ENCODE peak calls at places on chromosomes 16 and 17, in nine cellular contexts. J is stomach, S is A549, N is neural progenitor cell, W is pancreas, G is AG10803, R is HFF-Myc, U is epithelial cell of esophagus, Y is fibroblast of the aortic adventitia. C is an unnamed sample.

GRCh38 chr16:66886914-66887313 is 6.6 kb downstream of the PDP2 start:
- DNase-seq in J (no peak), S (no peak), N (no peak), W (no peak), G (no peak), R (no peak), U (no peak), Y (no peak), C (no peak)

GRCh38 chr16:89099905-89100304 is 6.3 kb downstream of the ACSF3 start:
- DNase-seq in J (no peak), S (no peak), N (no peak), W (no peak), G (peak), R (no peak), U (no peak), Y (peak), C (no peak)

GRCh38 chr17:75899353-75899752 is 2.6 kb upstream of the TRIM65 start:
- DNase-seq in J (no peak), S (no peak), N (peak), W (no peak), G (no peak), R (no peak), U (no peak), Y (no peak), C (no peak)

GRCh38 chr17:55383771-55384679 is 37.6 kb downstream of the MMD start:
- DNase-seq in J (peak), S (no peak), N (no peak), W (no peak), G (no peak), R (no peak), U (no peak), Y (peak), C (no peak)

GRCh38 chr17:704111-704864 is 10.4 kb downstream of the VPS53 start:
- DNase-seq in J (no peak), S (no peak), N (no peak), W (no peak), G (no peak), R (no peak), U (no peak), Y (no peak), C (no peak)

GRCh38 chr17:19464033-19465026 is 53.3 kb downstream of the RNF112 start:
- DNase-seq in J (peak), S (no peak), N (no peak), W (no peak), G (peak), R (no peak), U (no peak), Y (peak), C (no peak)

GRCh38 chr17:58527306-58527705 is 12.9 kb upstream of the MTMR4 start:
- DNase-seq in J (no peak), S (no peak), N (no peak), W (no peak), G (no peak), R (no peak), U (no peak), Y (no peak), C (no peak)

GRCh38 chr16:89094252-89094901 is 725 bp downstream of the ACSF3 start:
- DNase-seq in J (no peak), S (peak), N (peak), W (no peak), G (no peak), R (no peak), U (peak), Y (peak), C (no peak)

GRCh38 chr17:67421869-67422273 is 44.8 kb downstream of the PITPNC1 start:
- DNase-seq in J (no peak), S (peak), N (no peak), W (peak), G (peak), R (peak), U (peak), Y (peak), C (no peak)

GRCh38 chr17:50613596-50613995 is 21.1 kb upstream of the ABCC3 start:
- DNase-seq in J (no peak), S (no peak), N (peak), W (no peak), G (no peak), R (no peak), U (no peak), Y (peak), C (no peak)

GRCh38 chr16:69619514-69619913 is 53.7 kb downstream of the NFAT5 start:
- DNase-seq in J (no peak), S (no peak), N (no peak), W (no peak), G (no peak), R (no peak), U (no peak), Y (no peak), C (no peak)

GRCh38 chr17:48729335-48730239 is 1.0 kb upstream of the HOXB13 start:
- DNase-seq in J (no peak), S (no peak), N (no peak), W (no peak), G (no peak), R (no peak), U (no peak), Y (no peak), C (no peak)

DNA sequence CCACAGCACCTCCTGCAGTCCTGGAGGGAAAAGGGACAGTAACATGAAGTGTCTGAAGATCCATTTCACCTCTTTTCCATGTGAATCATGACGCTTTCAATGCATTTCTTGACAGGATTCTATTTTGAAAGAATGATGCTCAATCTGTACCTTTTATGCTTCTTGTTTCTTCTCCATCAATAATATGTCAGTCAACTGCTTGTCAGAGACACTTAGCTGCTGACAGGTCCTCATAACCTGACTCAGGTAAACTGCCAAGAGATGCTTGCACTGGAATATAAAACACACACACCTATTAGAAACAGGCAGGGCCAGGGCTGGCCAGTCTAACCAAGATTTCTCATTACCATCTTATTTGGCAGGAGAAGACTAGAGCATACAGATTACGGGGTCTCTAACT is 21.6 kb downstream of the ZSWIM7 start:
- DNase-seq in J (no peak), S (no peak), N (no peak), W (no peak), G (no peak), R (no peak), U (no peak), Y (no peak), C (no peak)
- TF ChIP-seq CTCF in J (no peak), S (no peak), N (no peak), W (no peak), G (no peak), R (peak), U (no peak), Y (no peak), C (peak)

GRCh38 chr17:2043785-2044184 is 2.0 kb downstream of the OVCA2 start:
- DNase-seq in J (no peak), S (peak), N (no peak), W (no peak), G (peak), R (no peak), U (peak), Y (peak), C (no peak)

GRCh38 chr17:2041561-2042354 is at the start of gene OVCA2:
- DNase-seq in J (peak), S (peak), N (peak), W (peak), G (peak), R (peak), U (peak), Y (peak), C (no peak)

GRCh38 chr17:2044263-2044894 is 2.6 kb downstream of the OVCA2 start:
- DNase-seq in J (no peak), S (no peak), N (no peak), W (no peak), G (no peak), R (no peak), U (no peak), Y (no peak), C (no peak)

GRCh38 chr17:2040942-2041560 is 771 bp upstream of the OVCA2 start:
- DNase-seq in J (no peak), S (no peak), N (no peak), W (no peak), G (no peak), R (no peak), U (no peak), Y (no peak), C (no peak)

GRCh38 chr17:2042355-2042929 is 620 bp downstream of the OVCA2 start:
- DNase-seq in J (no peak), S (peak), N (peak), W (no peak), G (no peak), R (no peak), U (no peak), Y (peak), C (no peak)
- TF ChIP-seq CTCF in J (no peak), S (no peak), N (peak), W (no peak), G (peak), R (no peak), U (peak), Y (peak), C (no peak)

GRCh38 chr17:38864636-38865398 is 5.0 kb upstream of the LASP1 start:
- DNase-seq in J (no peak), S (no peak), N (peak), W (no peak), G (no peak), R (no peak), U (peak), Y (no peak), C (no peak)
- TF ChIP-seq CTCF in J (no peak), S (peak), N (peak), W (no peak), G (peak), R (peak), U (peak), Y (peak), C (peak)

GRCh38 chr16:85238233-85238647 is 126.0 kb upstream of the CIBAR2 start:
- DNase-seq in J (peak), S (no peak), N (peak), W (no peak), G (peak), R (no peak), U (no peak), Y (peak), C (no peak)
- TF ChIP-seq CTCF in J (no peak), S (no peak), N (peak), W (no peak), G (peak), R (no peak), U (no peak), Y (peak), C (peak)

DNA sequence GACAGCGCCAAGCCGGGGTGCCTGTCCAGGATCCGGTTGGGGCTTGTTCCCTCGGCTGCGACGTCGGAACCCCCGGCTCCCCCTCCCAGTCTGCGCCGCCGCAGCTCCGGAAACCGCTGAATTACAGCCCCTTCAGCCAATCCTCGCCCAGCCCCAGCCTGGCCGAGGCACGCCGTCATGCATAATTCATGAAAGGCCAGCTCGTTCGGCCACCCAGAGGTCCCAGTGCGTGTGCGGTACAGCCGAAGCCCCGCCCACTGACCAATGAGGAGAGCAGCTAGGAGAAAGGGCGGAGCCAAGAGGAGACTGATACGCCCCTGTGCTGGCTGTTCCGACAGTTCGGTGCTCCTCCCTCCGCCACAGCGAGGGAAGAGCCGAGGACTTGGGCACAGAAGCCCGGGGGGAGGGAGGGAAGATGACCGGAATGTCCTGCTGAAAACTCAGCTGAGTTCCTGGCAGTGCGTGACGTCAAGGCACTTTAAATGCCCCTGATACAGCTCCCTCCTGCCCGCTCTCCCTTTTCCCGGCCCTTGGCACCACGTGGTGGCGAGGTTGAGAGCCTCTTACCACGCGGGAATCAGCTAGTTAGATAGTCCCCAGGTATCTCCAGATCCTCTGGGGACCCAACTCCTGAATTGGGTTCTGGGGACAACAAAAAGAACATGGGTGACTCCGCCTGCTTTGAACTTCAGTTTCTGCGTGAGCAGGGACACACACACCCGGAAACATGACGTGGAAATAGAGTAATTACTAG is at the start of gene STAT3:
- DNase-seq in J (peak), S (peak), N (peak), W (peak), G (peak), R (peak), U (peak), Y (peak), C (peak)
- TF ChIP-seq CTCF in J (no peak), S (peak), N (no peak), W (no peak), G (no peak), R (no peak), U (no peak), Y (no peak), C (peak)

DNA sequence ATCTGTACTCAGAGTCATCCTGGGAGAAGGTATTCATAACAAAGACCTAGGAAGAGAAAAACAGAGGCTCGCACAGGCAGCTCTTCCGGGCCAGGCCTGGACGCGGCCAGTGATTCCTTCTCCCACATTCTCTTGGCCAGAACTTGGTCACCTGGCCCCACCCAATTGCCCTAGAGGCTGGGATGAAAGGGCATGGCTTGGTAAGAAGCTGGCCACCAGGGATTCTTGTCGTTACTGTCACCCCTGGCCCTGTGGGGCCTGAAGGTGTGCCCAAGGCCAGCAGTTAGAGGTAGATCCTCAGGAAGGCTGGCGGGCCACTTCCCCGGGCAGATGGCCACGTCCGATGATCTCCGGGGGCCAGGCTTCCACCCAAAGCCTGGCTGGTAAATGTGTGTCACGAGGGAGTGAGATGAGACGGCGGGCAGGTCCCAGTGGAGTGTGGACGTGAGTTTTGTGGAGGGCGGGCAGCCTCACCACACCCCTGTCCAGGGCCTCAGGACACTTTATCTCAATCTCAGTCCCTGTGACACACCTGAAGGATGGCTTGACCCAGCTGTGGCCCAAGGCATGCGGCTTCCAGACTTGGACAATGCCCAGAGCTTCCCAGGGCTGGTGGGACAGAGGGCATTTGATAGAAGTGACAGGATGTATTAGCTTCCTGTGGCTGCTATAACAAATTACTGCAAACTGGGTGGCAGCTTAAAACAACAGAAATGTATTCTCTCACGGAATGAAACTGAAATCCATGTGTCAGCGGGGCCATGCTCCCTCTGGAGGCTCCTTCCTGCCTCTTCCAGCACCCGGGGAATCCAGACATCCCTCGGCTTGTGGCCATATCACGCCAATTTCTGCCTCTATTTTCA is 66.3 kb upstream of the GSE1 start:
- DNase-seq in J (no peak), S (no peak), N (no peak), W (no peak), G (no peak), R (no peak), U (peak), Y (no peak), C (no peak)
- TF ChIP-seq CTCF in J (no peak), S (peak), N (peak), W (no peak), G (peak), R (peak), U (peak), Y (peak), C (peak)

DNA sequence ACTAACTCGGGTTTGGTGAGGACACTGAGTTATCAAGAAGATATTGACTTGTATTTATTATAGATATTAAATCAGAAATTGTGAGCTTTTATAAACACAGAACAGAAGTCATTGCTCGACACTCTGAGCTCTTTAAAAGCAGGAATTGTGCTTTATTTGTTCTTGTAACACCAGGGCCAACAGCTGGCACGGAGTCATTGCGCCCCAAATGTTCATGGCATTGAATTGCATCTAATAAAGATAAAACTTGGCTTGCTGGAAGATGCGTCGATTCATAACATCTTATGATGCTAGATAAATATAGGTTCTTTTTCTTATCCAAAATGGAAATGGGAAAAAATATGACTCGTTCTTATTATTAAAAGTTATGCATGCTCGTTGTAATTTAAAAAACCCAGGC is 11.8 kb upstream of the MLYCD start:
- DNase-seq in J (peak), S (peak), N (peak), W (no peak), G (peak), R (no peak), U (peak), Y (no peak), C (no peak)
- TF ChIP-seq CTCF in J (no peak), S (peak), N (peak), W (no peak), G (peak), R (no peak), U (peak), Y (peak), C (peak)

DNA sequence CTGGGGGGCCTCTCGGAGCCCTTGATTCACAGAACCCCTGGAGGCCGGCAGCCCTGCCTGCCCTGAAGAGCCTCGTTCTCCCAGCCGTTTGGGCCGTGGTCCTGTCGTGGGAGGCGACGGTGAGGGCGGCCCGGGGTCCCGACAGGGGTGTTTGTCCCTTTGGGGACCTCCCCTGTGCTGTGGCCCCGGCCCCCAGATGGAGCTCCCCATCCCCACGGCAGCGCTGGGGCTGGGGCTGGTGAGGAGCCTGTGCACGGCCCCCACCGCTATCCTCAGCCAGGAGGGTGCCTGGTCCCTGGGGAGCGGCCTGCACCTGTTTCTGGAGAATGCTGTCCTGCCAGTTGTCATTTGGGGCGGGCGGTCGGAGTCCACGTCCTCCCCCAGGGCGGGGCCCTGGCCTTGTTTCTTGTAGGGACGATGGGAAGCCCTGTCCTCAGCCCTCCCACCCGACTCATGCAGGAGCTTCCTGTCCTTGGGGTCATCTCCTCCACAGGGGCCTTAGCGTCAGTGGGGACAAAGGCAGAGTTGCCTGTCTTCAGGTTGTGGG is 6.7 kb downstream of the CAPN15 start:
- DNase-seq in J (peak), S (no peak), N (no peak), W (peak), G (no peak), R (no peak), U (no peak), Y (no peak), C (no peak)
- TF ChIP-seq CTCF in J (no peak), S (no peak), N (no peak), W (no peak), G (no peak), R (no peak), U (no peak), Y (no peak), C (no peak)

DNA sequence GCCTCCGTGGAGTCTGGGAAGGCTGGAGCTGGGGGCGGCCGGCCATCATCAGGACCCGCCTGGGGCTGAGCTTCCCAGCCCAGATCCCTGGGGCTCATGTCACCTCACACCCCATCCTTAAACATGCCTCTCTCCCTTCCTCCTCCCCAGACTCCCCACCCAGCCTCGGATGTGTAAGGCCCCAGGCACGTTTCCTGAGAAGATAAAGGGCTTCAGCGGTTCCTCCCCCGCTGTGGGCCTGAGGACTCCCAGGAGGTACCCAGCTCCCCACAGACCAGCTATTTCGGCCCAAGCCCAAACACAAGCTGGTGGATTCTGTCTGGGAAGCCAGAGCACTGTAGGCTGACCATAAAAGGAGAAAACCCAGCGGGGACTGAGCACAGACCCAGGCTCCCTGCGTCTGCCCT is 49.2 kb downstream of the MYH11 start:
- DNase-seq in J (no peak), S (no peak), N (peak), W (no peak), G (no peak), R (no peak), U (no peak), Y (peak), C (peak)
- TF ChIP-seq CTCF in J (no peak), S (no peak), N (no peak), W (no peak), G (no peak), R (no peak), U (no peak), Y (no peak), C (no peak)